ENCODE peak calls at places on chromosomes 11 and 22, in nine cellular contexts. T is MV-4-11, D is activated gamma-delta T cell, Z is activated T-helper 1 cell treated with Interleukin-2 at 50 U/mL for 16 hours, L is GM04504, X is dorsolateral prefrontal cortex, K is small intestine, C is NCI-H1105, O is activated T-cell treated with anti-CD3 and anti-CD28 coated beads for 1 hour. A is an unnamed sample.

GRCh38 chr11:133904818-133905515 is 51.8 kb downstream of the IGSF9B start:
- DNase-seq in T (no peak), D (no peak), Z (no peak), L (no peak), X (peak), K (no peak), C (no peak), O (no peak), A (no peak)

GRCh38 chr22:22111267-22111751 is 128.7 kb upstream of the TOP3B start:
- DNase-seq in T (no peak), D (no peak), Z (no peak), L (peak), X (no peak), K (no peak), C (no peak), O (no peak), A (no peak)

GRCh38 chr11:961921-962320 is 36.3 kb downstream of the AP2A2 start:
- DNase-seq in T (peak), D (no peak), Z (no peak), L (no peak), X (no peak), K (no peak), C (no peak), O (no peak), A (no peak)

GRCh38 chr11:115081972-115082371 is 403.6 kb downstream of the NXPE2 start:
- DNase-seq in T (no peak), D (no peak), Z (no peak), L (no peak), X (no peak), K (no peak), C (peak), O (no peak), A (no peak)

GRCh38 chr11:57873196-57873911 is 111.8 kb downstream of the CTNND1 start:
- DNase-seq in T (no peak), D (no peak), Z (no peak), L (no peak), X (no peak), K (no peak), C (no peak), O (no peak), A (no peak)

GRCh38 chr11:84300112-84300511 is 1013.9 kb upstream of the CCDC90B start:
- DNase-seq in T (no peak), D (no peak), Z (no peak), L (no peak), X (no peak), K (no peak), C (no peak), O (no peak), A (no peak)

GRCh38 chr11:69005183-69005630 is 7.8 kb downstream of the MRGPRF start:
- DNase-seq in T (no peak), D (no peak), Z (no peak), L (no peak), X (no peak), K (no peak), C (no peak), O (no peak), A (no peak)

GRCh38 chr11:67033661-67034166 is 10.8 kb downstream of the SYT12 start:
- DNase-seq in T (peak), D (no peak), Z (no peak), L (peak), X (peak), K (no peak), C (no peak), O (no peak), A (no peak)

GRCh38 chr11:123377355-123377754 is 52.7 kb upstream of the GRAMD1B start:
- DNase-seq in T (no peak), D (no peak), Z (no peak), L (no peak), X (no peak), K (no peak), C (no peak), O (no peak), A (no peak)

GRCh38 chr11:12841946-12842630 is 167.0 kb upstream of the RASSF10 start:
- DNase-seq in T (peak), D (no peak), Z (no peak), L (peak), X (no peak), K (no peak), C (peak), O (no peak), A (no peak)

GRCh38 chr11:78336877-78337553 is 80.6 kb downstream of the GAB2 start:
- DNase-seq in T (no peak), D (no peak), Z (no peak), L (no peak), X (no peak), K (peak), C (no peak), O (no peak), A (no peak)

GRCh38 chr11:24311974-24312373 is 184.9 kb upstream of the LUZP2 start:
- DNase-seq in T (no peak), D (no peak), Z (no peak), L (no peak), X (no peak), K (no peak), C (no peak), O (no peak), A (no peak)

GRCh38 chr22:50600967-50601668 is 525 bp downstream of the MAPK8IP2 start:
- DNase-seq in T (no peak), D (no peak), Z (no peak), L (no peak), X (no peak), K (no peak), C (no peak), O (no peak), A (no peak)

GRCh38 chr11:114827043-114827442 is 148.7 kb downstream of the NXPE2 start:
- DNase-seq in T (no peak), D (no peak), Z (no peak), L (no peak), X (no peak), K (no peak), C (no peak), O (no peak), A (no peak)

GRCh38 chr11:720642-721346 is 14.8 kb downstream of the EPS8L2 start:
- DNase-seq in T (no peak), D (no peak), Z (peak), L (no peak), X (no peak), K (peak), C (peak), O (no peak), A (peak)

GRCh38 chr22:47175761-47176359 is 413.4 kb downstream of the TBC1D22A start:
- DNase-seq in T (no peak), D (no peak), Z (no peak), L (no peak), X (peak), K (no peak), C (no peak), O (no peak), A (peak)

GRCh38 chr22:45319319-45319675 is 9.6 kb downstream of the FAM118A start:
- DNase-seq in T (no peak), D (no peak), Z (no peak), L (peak), X (no peak), K (no peak), C (no peak), O (no peak), A (no peak)

GRCh38 chr22:23984430-23984829 is 4.5 kb downstream of the GSTT2 start:
- DNase-seq in T (peak), D (no peak), Z (no peak), L (no peak), X (no peak), K (peak), C (peak), O (no peak), A (no peak)

GRCh38 chr11:65437436-65438227 is 15.0 kb downstream of the NEAT1 start:
- DNase-seq in T (no peak), D (no peak), Z (no peak), L (no peak), X (no peak), K (no peak), C (no peak), O (no peak), A (no peak)

GRCh38 chr22:17570851-17571631 is 7.7 kb downstream of the SLC25A18 start:
- DNase-seq in T (peak), D (no peak), Z (no peak), L (peak), X (peak), K (peak), C (no peak), O (no peak), A (no peak)

GRCh38 chr11:76730887-76731286 is 52.3 kb upstream of the TSKU start:
- DNase-seq in T (no peak), D (no peak), Z (no peak), L (no peak), X (no peak), K (no peak), C (no peak), O (no peak), A (no peak)

GRCh38 chr11:127110542-127110941 is 110.0 kb upstream of the KIRREL3 start:
- DNase-seq in T (peak), D (no peak), Z (no peak), L (no peak), X (no peak), K (peak), C (no peak), O (no peak), A (no peak)

GRCh38 chr22:49972163-49973017 is 11.8 kb downstream of the PIM3 start:
- DNase-seq in T (no peak), D (no peak), Z (no peak), L (no peak), X (peak), K (no peak), C (no peak), O (no peak), A (peak)

GRCh38 chr22:36280379-36280778 is 27.4 kb downstream of the APOL1 start:
- DNase-seq in T (no peak), D (no peak), Z (no peak), L (no peak), X (no peak), K (no peak), C (no peak), O (no peak), A (no peak)

GRCh38 chr22:46058591-46059519 is 81.9 kb upstream of the WNT7B start:
- DNase-seq in T (no peak), D (no peak), Z (no peak), L (no peak), X (peak), K (no peak), C (peak), O (no peak), A (peak)

GRCh38 chr11:66326261-66327111 is 9.6 kb upstream of the CD248 start:
- DNase-seq in T (no peak), D (no peak), Z (no peak), L (no peak), X (no peak), K (peak), C (no peak), O (no peak), A (peak)